ENCODE peak calls at places on chromosomes 5 and 9, in ten cellular contexts. One of them, this sample, is unnamed.
A peak's percentile ranks its signal among the peaks of the same experiment; 100 is the strongest.

GRCh38 chr5:17233488-17233887 is 16.1 kb downstream of the BASP1 start:
- DNase-seq in left ventricle myocardium inferior: no peak
- DNase-seq in HepG2: no peak
- DNase-seq in tibial artery: no peak
- DNase-seq in CD8-positive, alpha-beta T cell: no peak
- DNase-seq in gastrocnemius medialis: no peak
- DNase-seq in right lobe of liver: no peak
- DNase-seq in lung: no peak
- DNase-seq in psoas muscle: no peak
- DNase-seq in GM06990: no peak
- DNase-seq in this sample: no peak

GRCh38 chr5:124453221-124454032 is 293.0 kb downstream of the ZNF608 start:
- DNase-seq in left ventricle myocardium inferior: no peak
- DNase-seq in HepG2: no peak
- DNase-seq in tibial artery: no peak
- DNase-seq in CD8-positive, alpha-beta T cell: no peak
- DNase-seq in gastrocnemius medialis: no peak
- DNase-seq in right lobe of liver: no peak
- DNase-seq in lung: no peak
- DNase-seq in psoas muscle: no peak
- DNase-seq in GM06990: peak; percentile 79
- DNase-seq in this sample: peak; percentile 55

GRCh38 chr5:149732500-149733128 is 2.5 kb downstream of the PPARGC1B start:
- DNase-seq in left ventricle myocardium inferior: peak; percentile 58
- DNase-seq in HepG2: peak; percentile 32
- DNase-seq in tibial artery: no peak
- DNase-seq in CD8-positive, alpha-beta T cell: no peak
- DNase-seq in gastrocnemius medialis: peak; percentile 93
- DNase-seq in right lobe of liver: peak; percentile 76
- DNase-seq in lung: no peak
- DNase-seq in psoas muscle: peak; percentile 61
- DNase-seq in GM06990: no peak
- DNase-seq in this sample: no peak

GRCh38 chr9:96574931-96575351 is 44.7 kb downstream of the CDC14B start:
- DNase-seq in left ventricle myocardium inferior: no peak
- DNase-seq in HepG2: peak; percentile 56
- DNase-seq in tibial artery: no peak
- DNase-seq in CD8-positive, alpha-beta T cell: no peak
- DNase-seq in gastrocnemius medialis: no peak
- DNase-seq in right lobe of liver: peak; percentile 85
- DNase-seq in lung: no peak
- DNase-seq in psoas muscle: no peak
- DNase-seq in GM06990: no peak
- DNase-seq in this sample: no peak

GRCh38 chr5:149452007-149452664 is 73.0 kb upstream of the IL17B start:
- DNase-seq in left ventricle myocardium inferior: peak; percentile 49
- DNase-seq in HepG2: peak; percentile 98
- DNase-seq in tibial artery: peak; percentile 83
- DNase-seq in CD8-positive, alpha-beta T cell: no peak
- DNase-seq in gastrocnemius medialis: no peak
- DNase-seq in right lobe of liver: peak; percentile 69
- DNase-seq in lung: peak; percentile 53
- DNase-seq in psoas muscle: no peak
- DNase-seq in GM06990: no peak
- DNase-seq in this sample: no peak

GRCh38 chr9:123162359-123163345 is 105.7 kb downstream of the STRBP start:
- DNase-seq in left ventricle myocardium inferior: no peak
- DNase-seq in HepG2: no peak
- DNase-seq in tibial artery: no peak
- DNase-seq in CD8-positive, alpha-beta T cell: no peak
- DNase-seq in gastrocnemius medialis: no peak
- DNase-seq in right lobe of liver: no peak
- DNase-seq in lung: no peak
- DNase-seq in psoas muscle: no peak
- DNase-seq in GM06990: no peak
- DNase-seq in this sample: no peak

GRCh38 chr9:121369595-121370265 is at the start of gene STOM:
- DNase-seq in left ventricle myocardium inferior: peak; percentile 93
- DNase-seq in HepG2: peak; percentile 27
- DNase-seq in tibial artery: peak; percentile 97
- DNase-seq in CD8-positive, alpha-beta T cell: peak; percentile 35
- DNase-seq in gastrocnemius medialis: peak; percentile 89
- DNase-seq in right lobe of liver: peak; percentile 98
- DNase-seq in lung: peak; percentile 86
- DNase-seq in psoas muscle: peak; percentile 92
- DNase-seq in GM06990: no peak
- DNase-seq in this sample: no peak

GRCh38 chr5:143311955-143312354 is 91.5 kb downstream of the NR3C1 start:
- DNase-seq in left ventricle myocardium inferior: no peak
- DNase-seq in HepG2: no peak
- DNase-seq in tibial artery: no peak
- DNase-seq in CD8-positive, alpha-beta T cell: no peak
- DNase-seq in gastrocnemius medialis: no peak
- DNase-seq in right lobe of liver: no peak
- DNase-seq in lung: no peak
- DNase-seq in psoas muscle: no peak
- DNase-seq in GM06990: no peak
- DNase-seq in this sample: no peak

GRCh38 chr5:9230355-9230754 is 315.5 kb downstream of the SEMA5A start:
- DNase-seq in left ventricle myocardium inferior: no peak
- DNase-seq in HepG2: no peak
- DNase-seq in tibial artery: no peak
- DNase-seq in CD8-positive, alpha-beta T cell: no peak
- DNase-seq in gastrocnemius medialis: no peak
- DNase-seq in right lobe of liver: no peak
- DNase-seq in lung: no peak
- DNase-seq in psoas muscle: no peak
- DNase-seq in GM06990: no peak
- DNase-seq in this sample: no peak

GRCh38 chr9:35333551-35333950 is 156.4 kb upstream of the RUSC2 start:
- DNase-seq in left ventricle myocardium inferior: no peak
- DNase-seq in HepG2: no peak
- DNase-seq in tibial artery: no peak
- DNase-seq in CD8-positive, alpha-beta T cell: no peak
- DNase-seq in gastrocnemius medialis: no peak
- DNase-seq in right lobe of liver: no peak
- DNase-seq in lung: no peak
- DNase-seq in psoas muscle: no peak
- DNase-seq in GM06990: no peak
- DNase-seq in this sample: no peak

GRCh38 chr5:98543490-98543889 is 230.0 kb upstream of the RGMB start:
- DNase-seq in left ventricle myocardium inferior: no peak
- DNase-seq in HepG2: no peak
- DNase-seq in tibial artery: no peak
- DNase-seq in CD8-positive, alpha-beta T cell: no peak
- DNase-seq in gastrocnemius medialis: no peak
- DNase-seq in right lobe of liver: no peak
- DNase-seq in lung: no peak
- DNase-seq in psoas muscle: no peak
- DNase-seq in GM06990: no peak
- DNase-seq in this sample: no peak

GRCh38 chr9:120770923-120771322 is 22.3 kb downstream of the FBXW2 start:
- DNase-seq in left ventricle myocardium inferior: no peak
- DNase-seq in HepG2: no peak
- DNase-seq in tibial artery: no peak
- DNase-seq in CD8-positive, alpha-beta T cell: no peak
- DNase-seq in gastrocnemius medialis: no peak
- DNase-seq in right lobe of liver: no peak
- DNase-seq in lung: no peak
- DNase-seq in psoas muscle: no peak
- DNase-seq in GM06990: no peak
- DNase-seq in this sample: no peak

GRCh38 chr5:7802855-7803254 is 48.1 kb downstream of the CFAP90 start:
- DNase-seq in left ventricle myocardium inferior: no peak
- DNase-seq in HepG2: no peak
- DNase-seq in tibial artery: no peak
- DNase-seq in CD8-positive, alpha-beta T cell: no peak
- DNase-seq in gastrocnemius medialis: peak; percentile 37
- DNase-seq in right lobe of liver: no peak
- DNase-seq in lung: no peak
- DNase-seq in psoas muscle: peak; percentile 22
- DNase-seq in GM06990: no peak
- DNase-seq in this sample: no peak

GRCh38 chr5:137792291-137792690 is 38.1 kb upstream of the HNRNPA0 start:
- DNase-seq in left ventricle myocardium inferior: no peak
- DNase-seq in HepG2: no peak
- DNase-seq in tibial artery: no peak
- DNase-seq in CD8-positive, alpha-beta T cell: no peak
- DNase-seq in gastrocnemius medialis: no peak
- DNase-seq in right lobe of liver: no peak
- DNase-seq in lung: no peak
- DNase-seq in psoas muscle: no peak
- DNase-seq in GM06990: no peak
- DNase-seq in this sample: peak; percentile 58

GRCh38 chr5:174426851-174427250 is 297.5 kb upstream of the MSX2 start:
- DNase-seq in left ventricle myocardium inferior: no peak
- DNase-seq in HepG2: no peak
- DNase-seq in tibial artery: no peak
- DNase-seq in CD8-positive, alpha-beta T cell: no peak
- DNase-seq in gastrocnemius medialis: no peak
- DNase-seq in right lobe of liver: no peak
- DNase-seq in lung: no peak
- DNase-seq in psoas muscle: no peak
- DNase-seq in GM06990: no peak
- DNase-seq in this sample: no peak

GRCh38 chr5:96066386-96066719 is 104.7 kb upstream of the ELL2 start:
- DNase-seq in left ventricle myocardium inferior: no peak
- DNase-seq in HepG2: no peak
- DNase-seq in tibial artery: no peak
- DNase-seq in CD8-positive, alpha-beta T cell: no peak
- DNase-seq in gastrocnemius medialis: no peak
- DNase-seq in right lobe of liver: no peak
- DNase-seq in lung: no peak
- DNase-seq in psoas muscle: no peak
- DNase-seq in GM06990: no peak
- DNase-seq in this sample: no peak

GRCh38 chr5:31753700-31754461 is 115.0 kb downstream of the PDZD2 start:
- DNase-seq in left ventricle myocardium inferior: no peak
- DNase-seq in HepG2: no peak
- DNase-seq in tibial artery: no peak
- DNase-seq in CD8-positive, alpha-beta T cell: no peak
- DNase-seq in gastrocnemius medialis: no peak
- DNase-seq in right lobe of liver: no peak
- DNase-seq in lung: no peak
- DNase-seq in psoas muscle: no peak
- DNase-seq in GM06990: no peak
- DNase-seq in this sample: no peak

DNA sequence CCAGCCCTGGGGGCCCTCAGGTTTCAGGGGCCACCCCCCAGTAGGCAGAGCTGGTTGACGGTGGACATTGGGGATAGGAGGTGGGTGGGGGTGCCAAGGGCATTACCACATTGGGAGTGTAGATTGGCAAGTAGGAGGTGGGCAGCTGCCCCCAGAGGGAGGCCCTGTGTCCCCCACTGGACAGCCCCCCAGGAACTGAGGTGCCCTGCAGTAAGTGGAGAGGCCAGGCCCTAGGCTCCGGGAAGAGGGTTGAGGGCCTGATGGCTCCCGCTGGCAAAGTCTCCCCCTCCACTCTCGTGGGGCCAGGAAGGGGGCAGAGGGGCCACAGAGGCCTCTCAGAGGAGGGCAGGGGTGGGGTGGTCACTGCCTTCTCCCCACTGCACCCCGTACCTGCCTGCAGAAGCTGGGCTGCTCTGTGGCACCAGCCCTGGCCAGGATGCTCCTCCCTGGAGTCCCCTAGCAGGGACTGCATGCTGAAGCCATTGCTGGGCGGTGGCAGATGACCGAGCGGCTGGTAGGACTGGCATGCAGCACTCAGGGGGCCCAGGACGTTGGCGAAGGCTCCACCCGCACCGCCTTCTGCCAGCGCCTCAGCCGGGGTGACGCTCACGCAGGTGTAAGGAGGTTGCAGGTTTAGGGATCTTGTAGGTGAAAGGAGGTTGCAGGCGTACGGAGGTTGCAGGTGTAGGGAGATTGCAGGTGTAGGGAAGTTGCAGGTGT is 89.6 kb upstream of the CACNA1B start:
- DNase-seq in left ventricle myocardium inferior: no peak
- DNase-seq in HepG2: no peak
- DNase-seq in tibial artery: no peak
- DNase-seq in CD8-positive, alpha-beta T cell: no peak
- DNase-seq in gastrocnemius medialis: no peak
- DNase-seq in right lobe of liver: no peak
- DNase-seq in lung: no peak
- DNase-seq in psoas muscle: no peak
- DNase-seq in GM06990: no peak
- DNase-seq in this sample: no peak
- H3K36me3 ChIP-seq in left ventricle myocardium inferior: peaks cover 69% of the 10 kb centered on the region
- H3K36me3 ChIP-seq in HepG2: peaks cover 21% of the 10 kb centered on the region
- H3K36me3 ChIP-seq in tibial artery: peaks cover 76% of the 10 kb centered on the region
- H3K36me3 ChIP-seq in CD8-positive, alpha-beta T cell: peaks cover 55% of the 10 kb centered on the region
- H3K36me3 ChIP-seq in gastrocnemius medialis: peaks cover 46% of the 10 kb centered on the region
- H3K36me3 ChIP-seq in right lobe of liver: peaks cover 27% of the 10 kb centered on the region
- H3K36me3 ChIP-seq in lung: peaks cover 17% of the 10 kb centered on the region
- H3K36me3 ChIP-seq in psoas muscle: peaks cover 62% of the 10 kb centered on the region
- H3K36me3 ChIP-seq in GM06990: peaks cover 37% of the 10 kb centered on the region
- H3K36me3 ChIP-seq in this sample: no peaks in the 10 kb centered on the region

GRCh38 chr5:177524941-177525655 is 8.3 kb upstream of the DDX41 start:
- DNase-seq in left ventricle myocardium inferior: no peak
- DNase-seq in HepG2: no peak
- DNase-seq in tibial artery: no peak
- DNase-seq in CD8-positive, alpha-beta T cell: no peak
- DNase-seq in gastrocnemius medialis: peak; percentile 87
- DNase-seq in right lobe of liver: no peak
- DNase-seq in lung: no peak
- DNase-seq in psoas muscle: no peak
- DNase-seq in GM06990: no peak
- DNase-seq in this sample: no peak
- TF ChIP-seq CTCF in left ventricle myocardium inferior: no peak
- TF ChIP-seq CTCF in HepG2: no peak
- TF ChIP-seq CTCF in tibial artery: no peak
- TF ChIP-seq CTCF in CD8-positive, alpha-beta T cell: no peak
- TF ChIP-seq CTCF in gastrocnemius medialis: no peak
- TF ChIP-seq CTCF in right lobe of liver: no peak
- TF ChIP-seq CTCF in lung: no peak
- TF ChIP-seq CTCF in psoas muscle: peak; percentile 9
- TF ChIP-seq CTCF in GM06990: no peak
- TF ChIP-seq CTCF in this sample: no peak

DNA sequence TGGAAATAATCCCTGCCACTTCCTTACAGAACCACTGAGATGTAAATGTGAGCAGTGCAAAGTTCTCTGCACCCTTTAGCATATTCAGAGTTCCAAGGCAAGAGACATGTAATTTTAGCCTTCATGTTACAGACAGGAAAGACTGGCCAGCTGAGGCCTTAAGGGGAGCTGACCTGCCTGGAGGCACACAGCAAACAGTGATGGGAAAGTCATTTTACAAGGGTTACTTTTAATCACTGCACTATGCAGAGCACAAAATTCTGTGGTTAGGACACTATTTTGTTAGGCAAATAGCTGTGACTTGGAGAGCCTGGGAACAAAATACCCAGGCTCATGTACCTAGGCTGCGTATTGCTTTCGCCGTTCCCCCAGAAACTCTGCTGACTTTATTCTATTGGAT is 30.2 kb upstream of the TNIP1 start:
- DNase-seq in left ventricle myocardium inferior: no peak
- DNase-seq in HepG2: no peak
- DNase-seq in tibial artery: no peak
- DNase-seq in CD8-positive, alpha-beta T cell: no peak
- DNase-seq in gastrocnemius medialis: no peak
- DNase-seq in right lobe of liver: no peak
- DNase-seq in lung: no peak
- DNase-seq in psoas muscle: no peak
- DNase-seq in GM06990: no peak
- DNase-seq in this sample: no peak
- H3K36me3 ChIP-seq in left ventricle myocardium inferior: peaks cover 69% of the 10 kb centered on the region
- H3K36me3 ChIP-seq in HepG2: peaks cover 52% of the 10 kb centered on the region
- H3K36me3 ChIP-seq in tibial artery: peaks cover 74% of the 10 kb centered on the region
- H3K36me3 ChIP-seq in CD8-positive, alpha-beta T cell: peaks cover 68% of the 10 kb centered on the region
- H3K36me3 ChIP-seq in gastrocnemius medialis: peaks cover 27% of the 10 kb centered on the region
- H3K36me3 ChIP-seq in right lobe of liver: peaks cover 25% of the 10 kb centered on the region
- H3K36me3 ChIP-seq in lung: peaks cover 8% of the 10 kb centered on the region
- H3K36me3 ChIP-seq in psoas muscle: peaks cover 76% of the 10 kb centered on the region
- H3K36me3 ChIP-seq in GM06990: peaks cover 42% of the 10 kb centered on the region
- H3K36me3 ChIP-seq in this sample: peaks cover 2% of the 10 kb centered on the region

GRCh38 chr5:132065351-132065937 is 5.0 kb downstream of the IL3 start:
- DNase-seq in left ventricle myocardium inferior: peak; percentile 48
- DNase-seq in HepG2: peak; percentile 53
- DNase-seq in tibial artery: no peak
- DNase-seq in CD8-positive, alpha-beta T cell: no peak
- DNase-seq in gastrocnemius medialis: no peak
- DNase-seq in right lobe of liver: no peak
- DNase-seq in lung: peak; percentile 55
- DNase-seq in psoas muscle: no peak
- DNase-seq in GM06990: peak; percentile 27
- DNase-seq in this sample: peak; percentile 29
- TF ChIP-seq CTCF in left ventricle myocardium inferior: peak; percentile 60
- TF ChIP-seq CTCF in HepG2: peak; percentile 74
- TF ChIP-seq CTCF in tibial artery: peak; percentile 32
- TF ChIP-seq CTCF in CD8-positive, alpha-beta T cell: no peak
- TF ChIP-seq CTCF in gastrocnemius medialis: no peak
- TF ChIP-seq CTCF in right lobe of liver: no peak
- TF ChIP-seq CTCF in lung: peak; percentile 40
- TF ChIP-seq CTCF in psoas muscle: peak; percentile 32
- TF ChIP-seq CTCF in GM06990: peak; percentile 63
- TF ChIP-seq CTCF in this sample: peak; percentile 78

This sample was measured in kidney epithelial cell.